ENCODE peak calls at places on chromosomes 16 and 17, in four cellular contexts. G is HCT116, M is K562, J is H1. N is an unnamed sample.

GRCh38 chr16:24123275-24123674 is 132.9 kb upstream of the CACNG3 start:
- DNase-seq in J (no peak), M (no peak), G (no peak), N (no peak)

GRCh38 chr16:49615606-49616005 is 240.3 kb downstream of the ZNF423 start:
- DNase-seq in J (peak; percentile 34), G (no peak), M (no peak), N (no peak)

GRCh38 chr17:17675416-17675815 is 5.8 kb upstream of the RAI1 start:
- DNase-seq in M (no peak), J (no peak), G (no peak), N (no peak)

GRCh38 chr17:81067331-81067730 is 32.4 kb downstream of the BAIAP2 start:
- DNase-seq in G (no peak), J (no peak), M (no peak), N (no peak)

GRCh38 chr16:28260193-28260592 is 32.1 kb upstream of the SBK1 start:
- DNase-seq in G (no peak), M (no peak), J (no peak), N (no peak)

GRCh38 chr17:83151442-83152220 is 72.2 kb downstream of the METRNL start:
- DNase-seq in M (no peak), G (no peak), J (no peak), N (peak; percentile 65)

GRCh38 chr17:51118330-51119195 is 2.1 kb downstream of the SPAG9 start:
- DNase-seq in M (peak; percentile 44), J (no peak), G (no peak), N (peak; percentile 81)

GRCh38 chr17:11334493-11334892 is 93.5 kb downstream of the SHISA6 start:
- DNase-seq in M (no peak), J (no peak), G (no peak), N (no peak)

GRCh38 chr16:24771132-24771778 is 41.8 kb downstream of the TNRC6A start:
- DNase-seq in J (no peak), G (no peak), M (no peak), N (no peak)

GRCh38 chr16:8867483-8868271 is 1.1 kb downstream of the CARHSP1 start:
- DNase-seq in J (no peak), G (no peak), M (peak; percentile 55), N (no peak)

GRCh38 chr16:25633549-25633948 is 58.2 kb upstream of the HS3ST4 start:
- DNase-seq in J (no peak), M (peak; percentile 58), G (peak; percentile 51), N (no peak)

GRCh38 chr16:90011196-90011819 is 7.9 kb downstream of the DBNDD1 start:
- DNase-seq in J (no peak), G (no peak), M (no peak), N (no peak)

GRCh38 chr17:33452797-33453196 is 159.7 kb upstream of the ASIC2 start:
- DNase-seq in M (no peak), J (no peak), G (no peak), N (no peak)

GRCh38 chr17:82356845-82357355 is 2.1 kb upstream of the TEX19 start:
- DNase-seq in M (no peak), G (no peak), J (peak; percentile 63), N (no peak)

GRCh38 chr17:9002610-9003354 is 18.5 kb upstream of the NTN1 start:
- DNase-seq in G (no peak), M (no peak), J (peak; percentile 72), N (peak; percentile 73)

GRCh38 chr16:66830422-66831404 is at the start of gene NAE1:
- DNase-seq in G (peak; percentile 76), J (peak; percentile 95), M (peak; percentile 94), N (peak; percentile 82)

GRCh38 chr16:106623-107324 is 28.7 kb downstream of the MPG start:
- DNase-seq in M (peak; percentile 91), G (peak; percentile 34), J (peak; percentile 70), N (peak; percentile 83)

GRCh38 chr17:35467824-35468223 is 19.3 kb upstream of the SLFN13 start:
- DNase-seq in G (no peak), J (no peak), M (no peak), N (no peak)

GRCh38 chr17:311119-311848 is 41.3 kb downstream of the RPH3AL start:
- DNase-seq in G (no peak), J (no peak), M (no peak), N (no peak)

GRCh38 chr16:84312783-84313382 is 18.2 kb downstream of the WFDC1 start:
- DNase-seq in M (no peak), G (peak; percentile 57), J (peak; percentile 81), N (peak; percentile 79)

GRCh38 chr17:42113293-42114069 is 967 bp upstream of the DHX58 start:
- DNase-seq in J (no peak), M (no peak), G (no peak), N (no peak)

GRCh38 chr16:69193860-69194259 is 6.9 kb downstream of the SNTB2 start:
- DNase-seq in G (no peak), J (no peak), M (no peak), N (no peak)

GRCh38 chr16:3825940-3826339 is 54.6 kb downstream of the CREBBP start:
- DNase-seq in M (no peak), G (no peak), J (no peak), N (no peak)

GRCh38 chr16:88649195-88649923 is 1.5 kb downstream of the CYBA start:
- DNase-seq in M (no peak), J (no peak), G (no peak), N (no peak)

GRCh38 chr17:72590882-72591499 is 470.2 kb downstream of the SOX9 start:
- DNase-seq in J (no peak), M (no peak), G (no peak), N (no peak)

GRCh38 chr16:998211-998610 is 16.6 kb downstream of the SOX8 start:
- DNase-seq in M (no peak), J (no peak), G (no peak), N (no peak)

GRCh38 chr17:65231662-65232335 is 94.6 kb downstream of the RGS9 start:
- DNase-seq in G (peak; percentile 74), J (peak; percentile 77), M (peak; percentile 75), N (peak; percentile 84)

DNA sequence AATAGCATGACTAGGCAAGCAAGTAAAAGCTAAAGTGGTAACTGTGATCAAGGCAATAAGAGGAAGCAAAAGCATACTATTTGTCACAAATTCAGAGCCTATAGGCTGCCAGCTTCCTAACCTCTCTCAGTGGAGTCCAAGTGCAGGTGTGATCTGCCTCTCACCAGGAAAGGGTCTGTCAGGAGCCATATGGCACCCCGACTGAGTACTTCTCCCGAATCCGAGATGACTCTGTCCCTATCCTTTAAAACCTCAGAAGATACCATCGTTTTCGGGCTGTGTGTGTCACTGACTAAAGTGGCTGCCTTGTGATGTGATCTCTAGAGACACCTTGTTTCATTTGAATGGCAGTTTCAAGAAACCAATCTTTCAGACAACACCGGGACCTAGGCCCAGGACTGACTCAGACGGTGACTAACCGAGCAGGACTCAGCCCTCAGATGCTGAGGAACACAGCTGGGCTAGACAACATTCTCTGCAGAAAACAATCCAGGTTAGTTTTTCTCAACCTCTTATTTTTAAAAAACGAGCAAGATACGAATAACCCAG is 63.6 kb downstream of the SMG6 start:
- DNase-seq in J (no peak), G (no peak), M (peak; percentile 20), N (no peak)
- TF ChIP-seq JUND in J (no peak), G (peak; percentile 42), M (no peak), N (no peak)

GRCh38 chr17:47230864-47231263 is 21.7 kb downstream of the MYL4 start:
- DNase-seq in M (no peak), J (no peak), G (no peak), N (no peak)

GRCh38 chr17:47229535-47230443 is 20.6 kb downstream of the MYL4 start:
- DNase-seq in J (peak; percentile 83), M (peak; percentile 94), G (peak; percentile 90), N (peak; percentile 93)

GRCh38 chr17:47232465-47232864 is 21.2 kb upstream of the ITGB3 start:
- DNase-seq in J (no peak), M (no peak), G (no peak), N (no peak)

GRCh38 chr17:47231866-47232265 is 21.8 kb upstream of the ITGB3 start:
- DNase-seq in J (no peak), G (no peak), M (no peak), N (no peak)

GRCh38 chr17:47231334-47231733 is 22.2 kb downstream of the MYL4 start:
- DNase-seq in J (no peak), M (no peak), G (no peak), N (no peak)
- TF ChIP-seq JUND in J (no peak), M (no peak), G (no peak), N (no peak)

DNA sequence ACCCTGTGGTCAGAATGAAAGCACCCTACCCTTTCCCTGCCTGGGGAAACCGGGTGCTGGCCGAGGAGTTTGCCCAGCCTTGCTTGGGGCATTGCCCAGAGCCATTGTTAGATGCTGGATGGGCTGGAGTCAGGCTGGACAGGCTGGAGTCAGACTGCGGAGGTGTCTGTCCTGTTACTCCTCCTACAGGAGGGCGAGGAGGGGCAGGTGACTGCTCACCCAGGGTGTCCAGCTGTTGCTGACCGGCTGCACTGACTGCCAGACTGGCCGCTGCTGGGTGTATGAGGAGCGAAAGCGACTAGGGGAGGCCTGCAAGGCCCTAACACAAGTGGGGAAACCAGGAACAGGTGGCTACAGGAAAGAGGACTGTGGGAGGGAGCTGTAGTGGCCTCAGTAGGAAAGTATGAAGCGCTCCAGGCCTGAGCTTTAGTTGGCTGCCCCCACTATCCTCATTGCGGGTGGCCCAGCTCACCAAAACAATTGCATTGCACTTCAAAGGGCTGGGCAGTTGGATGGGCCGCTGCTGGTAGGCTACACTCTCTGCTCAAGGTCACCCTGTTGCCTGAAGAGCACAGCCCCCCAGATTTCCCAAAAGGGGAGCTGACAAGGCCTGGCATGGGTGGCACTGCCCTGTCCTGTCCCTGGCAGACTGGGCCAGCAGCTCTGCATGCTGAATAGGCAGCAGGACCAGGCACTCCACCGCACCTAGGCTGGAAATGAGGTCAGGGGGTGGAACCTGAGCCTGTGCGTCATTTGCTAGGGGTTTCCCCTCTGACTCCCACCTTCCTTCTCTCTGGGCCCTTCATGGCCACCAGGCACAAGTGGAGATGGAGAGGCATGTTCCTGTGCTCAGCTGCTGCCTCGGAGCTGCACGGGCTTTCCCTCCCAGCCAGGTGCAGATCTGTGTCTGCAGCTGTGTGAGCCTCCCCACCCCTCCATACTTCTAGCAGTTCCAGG is 18.4 kb downstream of the LDHD start:
- DNase-seq in M (no peak), J (no peak), G (no peak), N (no peak)
- TF ChIP-seq JUND in M (no peak), J (no peak), G (no peak), N (no peak)

DNA sequence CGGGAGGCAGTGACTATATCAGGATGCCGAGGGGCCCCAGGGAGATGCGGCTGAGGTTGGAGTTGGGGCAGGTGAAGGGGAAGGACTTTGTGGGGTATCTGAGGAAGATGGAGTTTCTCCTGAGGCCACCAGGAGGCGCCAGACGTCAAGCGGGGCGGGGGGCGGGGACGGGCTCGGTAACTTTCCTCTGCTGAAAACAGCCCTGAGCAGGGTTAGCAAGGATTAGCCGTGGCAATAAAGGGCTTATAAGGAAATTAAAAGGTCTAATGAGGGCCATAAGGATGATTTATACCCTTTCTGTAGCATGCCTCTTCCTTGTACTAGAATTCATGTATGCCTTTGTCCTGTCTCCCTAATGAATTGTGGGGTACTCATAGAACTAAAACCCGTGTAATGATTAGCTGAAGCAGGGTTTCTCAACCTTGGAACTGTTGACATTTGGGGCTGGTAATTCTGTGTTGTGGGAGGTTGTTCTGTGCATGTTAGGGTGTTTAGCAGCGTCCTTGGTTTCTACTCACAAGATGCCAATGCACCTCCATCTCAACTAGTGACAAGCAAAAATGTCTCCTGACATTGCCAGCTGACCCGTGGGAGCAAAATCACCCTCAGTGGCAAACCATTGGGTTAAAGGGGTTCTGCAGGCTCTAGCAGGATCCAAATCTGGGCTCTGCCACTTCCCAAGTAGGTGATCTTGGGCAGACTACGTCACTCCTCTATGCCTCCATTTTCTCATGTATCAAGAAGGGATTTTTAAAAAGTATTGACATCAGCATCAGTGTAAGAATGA is 74.8 kb upstream of the GRIN2A start:
- DNase-seq in G (no peak), J (peak; percentile 64), M (peak; percentile 66), N (peak; percentile 42)
- TF ChIP-seq JUND in G (no peak), J (no peak), M (no peak), N (no peak)

GRCh38 chr16:46896314-46896968 is 12.3 kb downstream of the GPT2 start:
- DNase-seq in J (no peak), G (no peak), M (no peak), N (no peak)
- TF ChIP-seq JUND in J (no peak), G (no peak), M (no peak), N (no peak)